ENCODE peak calls at places on chromosomes 12 and 14, in nine cellular contexts. Q is OCI-LY7, R is RWPE2, U is pancreas, O is H9, M is suprapubic skin, K is lower leg skin, A is endothelial cell, V is omental fat pad. L is an unnamed sample.

GRCh38 chr14:64926398-64926995 is 12.2 kb downstream of the CHURC1 start:
- DNase-seq in R (no peak), U (no peak), K (no peak), V (no peak), A (no peak), M (no peak), Q (no peak), O (no peak), L (no peak)

GRCh38 chr12:111993290-111994150 is 19.4 kb downstream of the TMEM116 start:
- DNase-seq in V (no peak), K (no peak), A (no peak), R (no peak), M (no peak), U (no peak), Q (no peak), O (no peak), L (no peak)

GRCh38 chr12:4027412-4027811 is 154.2 kb upstream of the PARP11 start:
- DNase-seq in O (no peak), R (no peak), V (no peak), K (no peak), A (no peak), U (no peak), M (no peak), Q (no peak), L (no peak)

GRCh38 chr12:84772281-84772680 is 140.3 kb downstream of the SLC6A15 start:
- DNase-seq in V (no peak), U (no peak), A (no peak), M (no peak), Q (no peak), K (no peak), R (no peak), O (no peak), L (no peak)

GRCh38 chr12:26119391-26119981 is 5.4 kb downstream of the BHLHE41 start:
- DNase-seq in A (no peak), Q (peak; percentile 36), M (no peak), U (no peak), K (no peak), R (no peak), V (no peak), O (no peak), L (no peak)

GRCh38 chr14:100620437-100621100 is 33.4 kb upstream of the BEGAIN start:
- DNase-seq in V (no peak), Q (no peak), U (no peak), M (peak; percentile 42), R (peak; percentile 47), O (no peak), A (no peak), K (peak; percentile 50), L (no peak)

GRCh38 chr14:96965885-96966595 is 168.9 kb downstream of the VRK1 start:
- DNase-seq in O (no peak), A (no peak), K (no peak), U (no peak), M (no peak), Q (no peak), R (no peak), V (no peak), L (peak; percentile 60)

GRCh38 chr14:36430662-36431084 is 89.4 kb downstream of the NKX2-1 start:
- DNase-seq in U (peak; percentile 5), K (no peak), V (no peak), M (no peak), R (no peak), A (no peak), O (no peak), Q (no peak), L (no peak)

GRCh38 chr12:47942327-47943230 is 20.8 kb upstream of the TMEM106C start:
- DNase-seq in M (no peak), R (no peak), U (no peak), Q (no peak), A (peak; percentile 80), O (peak; percentile 87), K (peak; percentile 62), V (no peak), L (no peak)

GRCh38 chr12:3490848-3491382 is at the start of gene PRMT8:
- DNase-seq in O (peak; percentile 75), M (no peak), A (peak; percentile 59), V (no peak), Q (no peak), K (no peak), R (no peak), U (no peak), L (no peak)

GRCh38 chr12:92926549-92926948 is 2.5 kb downstream of the EEA1 start:
- DNase-seq in K (no peak), M (no peak), R (no peak), O (no peak), A (no peak), Q (no peak), U (no peak), V (no peak), L (no peak)

GRCh38 chr12:108884116-108885012 is 4.5 kb downstream of the DAO start:
- DNase-seq in K (no peak), M (peak; percentile 57), A (peak; percentile 56), U (peak; percentile 21), O (peak; percentile 80), Q (peak; percentile 72), V (peak; percentile 54), R (no peak), L (no peak)

GRCh38 chr12:96120359-96121100 is 73.6 kb upstream of the ELK3 start:
- DNase-seq in O (peak; percentile 51), Q (no peak), K (peak; percentile 56), U (no peak), R (no peak), A (no peak), M (no peak), V (no peak), L (no peak)

GRCh38 chr12:27488479-27488878 is 35.5 kb upstream of the PPFIBP1 start:
- DNase-seq in U (no peak), M (no peak), R (no peak), Q (no peak), K (no peak), V (no peak), A (no peak), O (no peak), L (no peak)
- TF ChIP-seq CTCF in U (no peak), M (no peak), R (no peak), Q (no peak), K (no peak), V (no peak), A (no peak), O (peak; percentile 32), L (no peak)

GRCh38 chr12:75087656-75088055 is 122.0 kb downstream of the KCNC2 start:
- DNase-seq in Q (no peak), R (no peak), M (no peak), V (no peak), K (no peak), U (no peak), O (no peak), A (peak; percentile 5), L (no peak)
- TF ChIP-seq CTCF in Q (peak; percentile 37), R (no peak), M (no peak), V (no peak), K (no peak), U (no peak), O (peak; percentile 39), A (no peak), L (no peak)

DNA sequence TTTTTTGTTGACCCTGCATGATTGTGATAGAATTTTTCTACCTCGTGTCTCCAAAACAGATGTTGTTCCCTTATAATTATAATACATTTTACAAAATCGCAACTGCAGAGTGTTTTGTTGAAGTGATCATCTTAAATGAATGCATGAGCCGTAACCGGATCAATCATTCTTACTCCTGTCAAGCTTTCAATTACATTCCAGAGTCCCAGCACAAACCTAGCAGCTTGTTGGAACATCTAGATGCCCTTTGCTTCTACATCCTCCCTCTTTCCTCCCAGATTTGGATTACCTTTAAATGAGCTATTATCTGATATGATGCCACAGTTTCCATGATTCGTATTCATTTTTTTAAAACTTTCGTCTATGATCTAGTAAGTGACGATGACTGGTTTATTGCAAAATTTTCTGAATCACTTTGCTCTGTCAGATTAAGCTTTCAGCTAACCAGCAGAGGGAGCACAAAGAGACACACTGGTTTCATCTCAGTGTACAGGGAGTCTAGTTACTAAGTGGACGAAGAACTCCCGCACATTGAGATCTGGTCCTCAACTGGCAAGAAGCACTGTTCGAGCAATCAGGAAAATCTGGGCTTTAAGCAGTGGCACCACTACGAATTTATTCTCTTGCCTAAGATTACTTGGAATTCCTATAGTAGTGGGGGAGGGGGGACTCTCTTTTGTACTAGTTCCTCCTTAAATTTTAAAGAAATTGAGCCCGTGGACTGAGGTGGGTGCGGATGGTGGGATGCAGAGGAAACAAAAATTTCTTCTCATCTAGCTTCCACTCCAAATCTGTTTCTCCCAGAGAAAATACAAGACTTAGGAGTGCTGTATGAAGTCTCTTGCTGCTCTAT is 40.9 kb downstream of the TSHR start:
- DNase-seq in U (peak; percentile 18), V (no peak), Q (peak; percentile 82), O (no peak), A (peak; percentile 16), K (no peak), R (no peak), M (no peak), L (no peak)
- TF ChIP-seq CTCF in U (peak; percentile 59), V (peak; percentile 63), Q (peak; percentile 93), O (peak; percentile 64), A (no peak), K (no peak), R (peak; percentile 89), M (peak; percentile 67), L (peak; percentile 78)

GRCh38 chr12:34290191-34290995 is 268.1 kb downstream of the ALG10 start:
- DNase-seq in O (no peak), R (peak; percentile 37), V (no peak), Q (no peak), A (no peak), M (no peak), U (no peak), K (peak; percentile 76), L (peak; percentile 80)

GRCh38 chr12:34289431-34290190 is 267.3 kb downstream of the ALG10 start:
- DNase-seq in R (peak; percentile 36), O (peak; percentile 13), A (no peak), Q (no peak), V (no peak), M (no peak), K (peak; percentile 42), U (no peak), L (peak; percentile 83)

GRCh38 chr12:34292736-34293625 is 270.7 kb downstream of the ALG10 start:
- DNase-seq in V (no peak), U (no peak), O (no peak), A (no peak), R (peak; percentile 25), M (peak; percentile 40), Q (no peak), K (peak; percentile 39), L (no peak)

GRCh38 chr12:34291001-34291400 is 268.7 kb downstream of the ALG10 start:
- DNase-seq in Q (no peak), A (no peak), R (peak; percentile 25), K (no peak), V (no peak), O (no peak), U (no peak), M (no peak), L (no peak)

DNA sequence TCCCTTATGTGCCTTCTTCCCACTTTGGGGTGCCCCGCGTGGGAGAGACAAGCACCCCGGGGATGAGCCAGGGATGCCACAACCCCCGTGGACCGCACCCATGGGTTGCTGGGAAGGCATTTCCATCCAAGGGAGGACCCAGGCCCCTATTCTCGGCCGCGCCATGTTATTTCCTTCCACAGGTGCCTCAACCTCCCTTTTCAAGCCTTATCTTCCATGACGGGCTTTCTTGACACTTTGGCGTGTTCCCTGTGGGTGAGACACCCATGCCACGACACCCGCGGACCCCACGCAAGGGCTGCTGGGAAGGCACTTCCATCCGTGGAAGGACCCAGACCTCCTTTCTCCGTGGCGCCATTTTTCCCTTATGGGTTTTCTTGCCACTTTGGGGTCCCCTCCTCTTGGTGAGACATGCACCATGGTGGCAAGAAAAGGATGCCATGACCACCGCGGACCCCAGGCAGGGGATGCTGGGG is 269.2 kb downstream of the ALG10 start:
- DNase-seq in A (no peak), M (peak; percentile 42), U (no peak), Q (no peak), O (no peak), K (peak; percentile 74), R (peak; percentile 42), V (no peak), L (peak; percentile 78)
- TF ChIP-seq CTCF in A (no peak), M (no peak), U (no peak), Q (no peak), O (no peak), K (no peak), R (no peak), V (no peak), L (no peak)

L was measured in osteocyte.